ENCODE peak calls at places on chromosomes 1 and 21, in four cellular contexts. Q is IMR-90, R is K562, N is adrenal gland. S is an unnamed sample.
A peak's percentile ranks its signal among the peaks of the same experiment; 100 is the strongest.

GRCh38 chr21:36640260-36641244 is 58.4 kb upstream of the SIM2 start:
- DNase-seq in R (no peak), Q (peak; percentile 23), N (no peak), S (no peak)

GRCh38 chr1:168966217-168966616 is 140.3 kb upstream of the ATP1B1 start:
- DNase-seq in N (no peak), R (no peak), Q (no peak), S (no peak)

GRCh38 chr1:169809370-169810095 is 14.8 kb upstream of the METTL18 start:
- DNase-seq in Q (peak; percentile 35), N (peak; percentile 30), R (peak; percentile 40), S (peak; percentile 45)

GRCh38 chr1:244350027-244350426 is 101.7 kb downstream of the ADSS2 start:
- DNase-seq in R (no peak), Q (no peak), N (no peak), S (no peak)

GRCh38 chr1:160797861-160798273 is 1.9 kb downstream of the LY9 start:
- DNase-seq in R (no peak), Q (no peak), N (no peak), S (no peak)

GRCh38 chr1:178870944-178871343 is at the start of gene ANGPTL1:
- DNase-seq in R (no peak), Q (peak; percentile 73), N (no peak), S (no peak)

GRCh38 chr1:202890392-202890791 is 1.4 kb upstream of the RABIF start:
- DNase-seq in Q (no peak), N (no peak), R (no peak), S (no peak)

GRCh38 chr1:27724961-27725373 is 794 bp upstream of the FAM76A start:
- DNase-seq in N (no peak), R (peak; percentile 32), Q (no peak), S (peak; percentile 34)

GRCh38 chr1:41277371-41277994 is 35.4 kb upstream of the SCMH1 start:
- DNase-seq in Q (no peak), N (no peak), R (no peak), S (no peak)

GRCh38 chr1:203636306-203636705 is 9.7 kb downstream of the ATP2B4 start:
- DNase-seq in Q (peak; percentile 52), N (peak; percentile 43), R (no peak), S (no peak)

GRCh38 chr1:207309775-207310273 is 11.7 kb upstream of the CD55 start:
- DNase-seq in Q (peak; percentile 70), R (no peak), N (peak; percentile 70), S (peak; percentile 37)

GRCh38 chr1:224051086-224051406 is 62.9 kb upstream of the FBXO28 start:
- DNase-seq in R (no peak), Q (no peak), N (no peak), S (no peak)

GRCh38 chr1:155324717-155325595 is 4.3 kb downstream of the RUSC1 start:
- DNase-seq in N (peak; percentile 71), Q (peak; percentile 40), R (peak; percentile 76), S (peak; percentile 65)

GRCh38 chr1:183711165-183711678 is 58.1 kb upstream of the APOBEC4 start:
- DNase-seq in Q (no peak), N (no peak), R (no peak), S (no peak)

GRCh38 chr1:228552596-228553176 is 65.5 kb downstream of the RNF187 start:
- DNase-seq in N (no peak), R (no peak), Q (no peak), S (no peak)

DNA sequence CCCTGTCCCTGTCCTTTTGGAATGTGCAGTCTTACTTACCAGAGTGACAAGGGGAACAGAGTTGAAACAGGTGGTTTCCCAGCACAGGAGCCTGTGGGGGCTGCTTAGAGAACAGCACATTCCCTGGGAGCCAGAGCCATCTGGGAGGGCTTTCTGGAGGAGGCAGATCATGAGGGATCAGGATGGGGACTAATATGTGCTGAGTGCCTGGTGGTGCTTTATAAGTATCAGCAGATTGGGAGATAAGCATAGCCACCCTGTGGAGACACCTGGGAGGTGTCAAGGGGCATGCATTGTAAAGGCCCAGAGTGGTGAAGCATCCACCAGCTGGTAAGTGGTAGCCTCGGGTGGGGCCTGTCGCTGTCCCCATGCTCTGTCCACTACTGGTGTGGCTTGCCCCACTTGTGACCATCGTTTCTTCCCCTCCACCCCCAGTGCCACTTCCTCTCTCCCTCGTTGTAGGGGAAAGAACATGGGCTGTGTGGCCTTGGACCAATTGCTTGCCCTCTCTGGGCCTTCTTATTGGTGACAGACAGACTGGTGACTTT is 9.9 kb upstream of the PADI1 start:
- DNase-seq in R (no peak), Q (no peak), N (peak; percentile 4), S (no peak)
- TF ChIP-seq POLR2A in R (no peak), Q (no peak), N (no peak), S (no peak)

GRCh38 chr1:8424539-8425116 is 106.7 kb downstream of the SLC45A1 start:
- DNase-seq in N (no peak), Q (no peak), R (no peak), S (peak; percentile 38)

GRCh38 chr1:8421721-8422120 is 103.8 kb downstream of the SLC45A1 start:
- DNase-seq in Q (peak; percentile 42), R (no peak), N (no peak), S (no peak)

GRCh38 chr1:8422439-8423133 is 104.7 kb downstream of the SLC45A1 start:
- DNase-seq in R (peak; percentile 36), N (no peak), Q (peak; percentile 30), S (peak; percentile 49)

GRCh38 chr1:8423702-8424538 is 106.0 kb downstream of the SLC45A1 start:
- DNase-seq in N (peak; percentile 64), Q (peak; percentile 65), R (peak; percentile 89), S (peak; percentile 64)

DNA sequence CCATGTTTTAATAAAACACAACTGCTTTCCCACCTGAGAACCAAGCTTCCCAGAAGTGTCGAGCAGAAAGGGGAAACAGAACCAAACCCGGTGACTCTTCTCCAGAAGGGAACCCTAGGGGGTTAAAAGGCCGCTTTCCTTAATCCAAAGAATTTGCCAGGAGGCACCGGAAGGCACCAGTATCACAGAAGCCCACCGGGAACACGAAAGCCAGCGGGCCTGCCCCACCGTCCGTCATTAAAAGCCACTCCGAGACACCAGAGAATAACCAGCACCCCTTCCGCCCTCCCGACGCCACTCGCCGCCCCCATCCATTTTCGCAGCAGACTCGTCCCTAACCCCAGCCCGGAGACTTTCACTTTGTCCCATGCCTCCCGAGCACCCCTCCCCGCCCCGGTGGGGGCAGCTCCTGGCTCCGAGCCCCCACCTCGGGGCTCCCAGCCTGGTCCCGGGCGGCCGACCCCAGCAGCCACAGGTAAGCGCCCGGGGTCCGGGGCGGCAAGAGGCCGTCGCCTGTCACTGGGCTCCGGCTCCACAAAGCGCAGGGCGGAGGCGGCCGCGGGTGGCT is 105.3 kb downstream of the SLC45A1 start:
- DNase-seq in R (no peak), N (peak; percentile 53), Q (no peak), S (peak; percentile 68)
- TF ChIP-seq POLR2A in R (no peak), N (peak; percentile 11), Q (peak; percentile 4), S (no peak)

DNA sequence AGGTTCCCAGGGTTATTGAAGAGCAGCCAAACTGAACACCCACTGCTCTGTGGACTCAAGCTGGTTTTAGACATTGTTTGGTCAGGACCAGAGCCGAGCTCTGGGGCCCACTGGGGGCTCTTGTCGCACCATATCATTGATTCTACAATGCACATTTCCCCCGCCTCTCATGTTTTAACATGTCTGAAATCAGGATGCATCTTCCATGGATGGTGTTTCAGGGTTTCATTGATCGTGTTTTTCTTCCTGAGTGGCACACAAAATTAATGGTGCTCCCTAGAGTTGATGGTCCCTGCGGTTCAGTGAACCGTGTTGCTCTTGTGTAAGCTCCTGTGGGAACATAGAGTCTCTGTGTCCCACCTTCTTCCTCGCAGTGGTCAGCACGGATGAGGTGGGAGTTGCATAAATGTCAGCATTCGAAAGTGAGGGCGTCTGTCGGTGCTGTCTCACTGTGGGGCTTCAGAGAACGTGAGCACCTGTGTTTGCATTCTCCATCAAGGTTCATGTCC is 38.3 kb downstream of the GALNT2 start:
- DNase-seq in N (no peak), Q (no peak), R (no peak), S (no peak)
- TF ChIP-seq POLR2A in N (no peak), Q (peak; percentile 10), R (no peak), S (no peak)

GRCh38 chr1:209652873-209653401 is 712 bp upstream of the LAMB3 start:
- DNase-seq in Q (peak; percentile 50), N (peak; percentile 58), R (peak; percentile 52), S (peak; percentile 33)
- TF ChIP-seq POLR2A in Q (no peak), N (no peak), R (no peak), S (no peak)

S was measured in erythroblast.